ENCODE peak calls at places on chromosome 14, in six cellular contexts. Q is activated CD4-positive, CD25-positive, alpha-beta regulatory T cell treated with anti-CD3 and anti-CD28 coated beads, Interleukin-2, amount 50 U/mL, for 72 hours; G is nephron progenitor cell; J is transverse colon; P is mucosa of descending colon; O is mammary epithelial cell. M is an unnamed sample.

GRCh38 chr14:73662439-73663056 is 17.8 kb downstream of the DNAL1 start:
- DNase-seq in Q (no peak), O (peak), P (no peak), G (no peak), J (no peak), M (peak)

GRCh38 chr14:28596336-28596735 is 170.3 kb upstream of the FOXG1 start:
- DNase-seq in Q (no peak), G (no peak), P (no peak), J (no peak), O (peak), M (no peak)

GRCh38 chr14:58697927-58698641 is 60.3 kb downstream of the DACT1 start:
- DNase-seq in P (no peak), Q (no peak), G (no peak), J (no peak), O (peak), M (no peak)

GRCh38 chr14:75334191-75335051 is 55.8 kb downstream of the FOS start:
- DNase-seq in O (no peak), J (peak), P (peak), Q (peak), G (no peak), M (peak)

GRCh38 chr14:22587247-22587646 is 1.8 kb downstream of the DAD1 start:
- DNase-seq in O (no peak), Q (no peak), G (no peak), P (no peak), J (no peak), M (no peak)

GRCh38 chr14:35374273-35374681 is 30.3 kb downstream of the NFKBIA start:
- DNase-seq in P (no peak), J (peak), O (peak), G (no peak), Q (no peak), M (peak)

GRCh38 chr14:35362911-35363374 is 41.6 kb downstream of the NFKBIA start:
- DNase-seq in P (no peak), G (no peak), O (no peak), J (no peak), Q (no peak), M (no peak)

GRCh38 chr14:75277796-75278421 is 719 bp upstream of the FOS start:
- DNase-seq in Q (no peak), G (no peak), O (peak), J (no peak), P (no peak), M (peak)

GRCh38 chr14:99589651-99590530 is 14.1 kb downstream of the CCDC85C start:
- DNase-seq in G (no peak), J (no peak), O (no peak), Q (no peak), P (no peak), M (no peak)

GRCh38 chr14:68075382-68076029 is 255.9 kb downstream of the RAD51B start:
- DNase-seq in G (no peak), O (no peak), Q (no peak), P (no peak), J (no peak), M (no peak)

GRCh38 chr14:54567634-54568561 is 970 bp downstream of the SAMD4A start:
- DNase-seq in Q (peak), G (peak), J (peak), P (peak), O (peak), M (peak)

GRCh38 chr14:93032301-93032929 is 83.3 kb downstream of the ITPK1 start:
- DNase-seq in J (no peak), O (no peak), Q (no peak), G (peak), P (no peak), M (peak)

GRCh38 chr14:104442611-104443390 is 136.8 kb upstream of the C14orf180 start:
- DNase-seq in Q (peak), O (no peak), J (no peak), P (no peak), G (no peak), M (no peak)

GRCh38 chr14:64698899-64699298 is 5.3 kb upstream of the PLEKHG3 start:
- DNase-seq in G (no peak), J (peak), P (no peak), Q (no peak), O (no peak), M (no peak)

GRCh38 chr14:30656190-30656632 is 34.1 kb downstream of the SCFD1 start:
- DNase-seq in P (no peak), Q (no peak), G (peak), O (peak), J (peak), M (peak)

GRCh38 chr14:55416866-55417265 is 5.2 kb upstream of the ATG14 start:
- DNase-seq in Q (no peak), O (no peak), J (peak), P (no peak), G (peak), M (peak)

GRCh38 chr14:21874167-21874566 is 200.5 kb upstream of the OR4E1 start:
- DNase-seq in P (no peak), O (no peak), J (no peak), G (no peak), Q (no peak), M (no peak)

GRCh38 chr14:72332871-72333270 is 400.6 kb downstream of the RGS6 start:
- DNase-seq in G (no peak), O (no peak), J (no peak), Q (no peak), P (no peak), M (no peak)

GRCh38 chr14:50045039-50045711 is 71.2 kb downstream of the VCPKMT start:
- DNase-seq in O (peak), Q (peak), J (peak), G (no peak), P (peak), M (peak)

GRCh38 chr14:56004807-56005579 is 113.2 kb upstream of the PELI2 start:
- DNase-seq in Q (no peak), G (no peak), O (no peak), J (peak), P (peak), M (peak)

GRCh38 chr14:76261371-76261811 is 109.7 kb downstream of the GPATCH2L start:
- DNase-seq in O (no peak), J (no peak), P (no peak), G (no peak), Q (no peak), M (no peak)

GRCh38 chr14:33938131-33938949 is 12.5 kb downstream of the EGLN3 start:
- DNase-seq in Q (no peak), P (peak), G (peak), O (peak), J (peak), M (peak)

GRCh38 chr14:35695647-35696046 is 113.4 kb downstream of the RALGAPA1 start:
- DNase-seq in J (no peak), Q (no peak), P (no peak), O (no peak), G (no peak), M (no peak)

GRCh38 chr14:61860294-61860918 is 98.2 kb downstream of the SNAPC1 start:
- DNase-seq in O (peak), G (peak), P (no peak), Q (peak), J (peak), M (peak)

GRCh38 chr14:99840774-99841305 is 47.6 kb downstream of the EML1 start:
- DNase-seq in G (no peak), P (no peak), J (no peak), Q (no peak), O (no peak), M (no peak)

GRCh38 chr14:66404051-66404450 is 82.1 kb upstream of the CCDC196 start:
- DNase-seq in O (no peak), Q (no peak), G (no peak), P (no peak), J (no peak), M (no peak)

GRCh38 chr14:50059773-50060629 is 56.4 kb downstream of the VCPKMT start:
- DNase-seq in G (no peak), J (no peak), Q (peak), P (no peak), O (no peak), M (no peak)

GRCh38 chr14:89277229-89277628 is 139.8 kb downstream of the FOXN3 start:
- DNase-seq in G (no peak), Q (no peak), P (no peak), J (no peak), O (no peak), M (no peak)

GRCh38 chr14:69464829-69465228 is 19.7 kb upstream of the PLEKHD1 start:
- DNase-seq in O (no peak), G (no peak), Q (no peak), P (no peak), J (no peak), M (peak)

GRCh38 chr14:34981743-34982420 is 910 bp upstream of the SRP54 start:
- DNase-seq in O (no peak), Q (peak), J (peak), P (no peak), G (peak), M (no peak)

GRCh38 chr14:74542056-74542685 is 48.6 kb downstream of the ISCA2 start:
- DNase-seq in G (no peak), O (no peak), J (no peak), Q (no peak), P (peak), M (no peak)

GRCh38 chr14:40842816-40843215 is 763.9 kb upstream of the LRFN5 start:
- DNase-seq in O (no peak), J (no peak), P (no peak), G (no peak), Q (no peak), M (no peak)

M was measured in kidney tubule cell.